ENCODE peak calls at places on chromosomes 4 and X, in nine cellular contexts. C, A, Z, Y, N, G, X, W and H are unnamed samples.

GRCh38 chr4:1579834-1580686 is 104.1 kb downstream of the FAM53A start:
- DNase-seq in W (peak; percentile 66), N (peak; percentile 83), G (peak; percentile 91), Y (peak; percentile 38), C (peak; percentile 91), Z (peak; percentile 85), X (peak; percentile 77), A (peak; percentile 91), H (no peak)

GRCh38 chrX:54482839-54483593 is 13.0 kb downstream of the FGD1 start:
- DNase-seq in W (no peak), X (no peak), A (no peak), Z (no peak), Y (no peak), N (no peak), G (no peak), C (no peak), H (no peak)

GRCh38 chrX:104647084-104647483 is 81.1 kb downstream of the IL1RAPL2 start:
- DNase-seq in G (no peak), Y (no peak), W (no peak), X (no peak), N (no peak), Z (no peak), C (no peak), A (no peak), H (no peak)

GRCh38 chrX:30822068-30822671 is 66.9 kb downstream of the TAB3 start:
- DNase-seq in C (no peak), G (no peak), A (no peak), W (no peak), X (no peak), Z (peak; percentile 7), Y (no peak), N (no peak), H (no peak)

GRCh38 chr4:158869001-158869400 is 100.2 kb downstream of the FNIP2 start:
- DNase-seq in G (no peak), N (no peak), Z (no peak), A (no peak), C (no peak), X (no peak), W (no peak), Y (no peak), H (no peak)

GRCh38 chr4:80026080-80026479 is 46.9 kb downstream of the ANTXR2 start:
- DNase-seq in Y (no peak), A (no peak), X (no peak), G (no peak), N (no peak), C (no peak), W (no peak), Z (no peak), H (no peak)

GRCh38 chrX:117992324-117992723 is 124.3 kb downstream of the KLHL13 start:
- DNase-seq in Z (no peak), W (no peak), C (no peak), Y (no peak), G (no peak), A (no peak), N (no peak), X (no peak), H (no peak)

GRCh38 chrX:26783512-26784225 is 567.7 kb downstream of the MAGEB5 start:
- DNase-seq in G (no peak), Y (no peak), N (no peak), X (no peak), Z (peak; percentile 0), C (no peak), W (peak; percentile 5), A (no peak), H (no peak)

GRCh38 chr4:145482209-145483021 is 762 bp downstream of the SMAD1 start:
- DNase-seq in X (no peak), Y (peak; percentile 40), N (no peak), Z (peak; percentile 59), C (no peak), A (peak; percentile 42), W (peak; percentile 37), G (peak; percentile 13), H (peak; percentile 34)

GRCh38 chrX:11996810-11997209 is 141.5 kb upstream of the FRMPD4 start:
- DNase-seq in W (no peak), Z (no peak), A (no peak), G (no peak), N (no peak), X (no peak), C (no peak), Y (no peak), H (no peak)

GRCh38 chr4:128288689-128289106 is 1.1 kb upstream of the PGRMC2 start:
- DNase-seq in X (no peak), C (no peak), A (no peak), W (no peak), G (peak; percentile 76), N (no peak), Z (no peak), Y (no peak), H (no peak)

GRCh38 chrX:46531442-46531841 is 13.8 kb downstream of the ZNF674 start:
- DNase-seq in X (no peak), G (no peak), W (no peak), N (no peak), Y (no peak), Z (no peak), A (no peak), C (no peak), H (no peak)

GRCh38 chrX:135484636-135485289 is 35.7 kb upstream of the INTS6L start:
- DNase-seq in G (peak; percentile 7), Z (peak; percentile 0), A (no peak), Y (no peak), X (no peak), C (no peak), N (no peak), W (peak; percentile 12), H (no peak)

GRCh38 chrX:114581528-114582263 is 2.2 kb upstream of the HTR2C start:
- DNase-seq in W (no peak), X (no peak), Z (no peak), Y (peak; percentile 17), N (no peak), G (no peak), A (no peak), C (no peak), H (no peak)

GRCh38 chr4:7198440-7199128 is 6.2 kb downstream of the SORCS2 start:
- DNase-seq in W (no peak), N (peak; percentile 71), G (no peak), C (no peak), X (no peak), Y (no peak), A (no peak), Z (no peak), H (no peak)

GRCh38 chr4:101954975-101955678 is 164.6 kb downstream of the BANK1 start:
- DNase-seq in C (no peak), W (no peak), A (no peak), X (no peak), G (no peak), Y (no peak), N (no peak), Z (no peak), H (no peak)

GRCh38 chr4:107733431-107733925 is 13.4 kb upstream of the PAPSS1 start:
- DNase-seq in C (no peak), N (no peak), W (no peak), Y (no peak), A (no peak), G (no peak), X (no peak), Z (no peak), H (no peak)

GRCh38 chrX:373641-374471 is 12.9 kb downstream of the PPP2R3B start:
- DNase-seq in A (peak; percentile 38), C (no peak), Y (peak; percentile 47), N (no peak), X (no peak), Z (no peak), G (no peak), W (no peak), H (no peak)

GRCh38 chrX:1763294-1763693 is 148.4 kb downstream of the ASMT start:
- DNase-seq in Z (no peak), A (no peak), Y (no peak), N (no peak), X (no peak), W (no peak), G (no peak), C (no peak), H (no peak)

GRCh38 chr4:118969359-118969758 is 80.7 kb downstream of the SYNPO2 start:
- DNase-seq in Z (peak; percentile 49), A (peak; percentile 51), G (no peak), X (no peak), C (no peak), W (no peak), Y (no peak), N (no peak), H (no peak)

GRCh38 chr4:90443231-90443630 is 316.0 kb downstream of the CCSER1 start:
- DNase-seq in G (no peak), Z (no peak), X (no peak), A (no peak), Y (no peak), N (no peak), W (no peak), C (no peak), H (no peak)

GRCh38 chr4:156247470-156247869 is 293.8 kb upstream of the CTSO start:
- DNase-seq in Y (no peak), Z (no peak), A (no peak), C (no peak), W (no peak), N (no peak), X (no peak), G (no peak), H (no peak)

GRCh38 chr4:73653695-73654106 is 33.5 kb upstream of the RASSF6 start:
- DNase-seq in W (peak; percentile 30), N (no peak), X (no peak), G (no peak), A (no peak), Z (peak; percentile 36), Y (no peak), C (no peak), H (peak; percentile 17)

GRCh38 chr4:174213734-174214101 is 69.7 kb downstream of the FBXO8 start:
- DNase-seq in C (no peak), X (no peak), Z (no peak), A (no peak), Y (no peak), W (no peak), G (no peak), N (no peak), H (no peak)

GRCh38 chrX:108362026-108362425 is 76.2 kb downstream of the COL4A6 start:
- DNase-seq in Z (no peak), A (no peak), N (no peak), G (no peak), C (no peak), Y (no peak), X (no peak), W (no peak), H (no peak)

GRCh38 chr4:110049951-110050925 is 137.6 kb downstream of the EGF start:
- DNase-seq in G (peak; percentile 47), C (peak; percentile 15), W (peak; percentile 14), N (no peak), X (peak; percentile 8), A (no peak), Y (peak; percentile 18), Z (no peak), H (peak; percentile 41)

GRCh38 chrX:39814391-39814790 is 283.4 kb downstream of the BCOR start:
- DNase-seq in Y (no peak), A (no peak), Z (no peak), W (no peak), C (no peak), G (peak; percentile 39), X (peak; percentile 6), N (no peak), H (no peak)

GRCh38 chrX:17527135-17527701 is 152.2 kb downstream of the NHS start:
- DNase-seq in A (peak; percentile 54), G (no peak), W (no peak), C (no peak), Z (no peak), N (peak; percentile 82), Y (no peak), X (no peak), H (no peak)

GRCh38 chr4:70895405-70895804 is 6.8 kb upstream of the MOB1B start:
- DNase-seq in Y (no peak), X (no peak), C (no peak), G (no peak), A (no peak), W (no peak), Z (no peak), N (no peak), H (no peak)

GRCh38 chr4:63017300-63017699 is 1392.0 kb downstream of the TECRL start:
- DNase-seq in A (no peak), Z (no peak), X (no peak), Y (no peak), W (no peak), G (no peak), N (no peak), C (no peak), H (no peak)

GRCh38 chr4:186342582-186342981 is 76.6 kb downstream of the F11 start:
- DNase-seq in X (no peak), A (no peak), N (no peak), Y (no peak), G (no peak), Z (no peak), C (no peak), W (no peak), H (no peak)